ENCODE peak calls at places on chromosomes 13 and 19, in eight cellular contexts. K, L, J, C, A, N, Y and F are unnamed samples. For H3K4me1, the result is how much of the 10 kb centered on the place peaks cover.

GRCh38 chr19:18464646-18465045 is 26.7 kb upstream of the ISYNA1 start:
- DNase-seq in C (no peak), Y (no peak), L (peak), K (no peak), J (peak), N (no peak), A (no peak), F (peak)

GRCh38 chr13:40780822-40781401 is 8.5 kb upstream of the SLC25A15 start:
- DNase-seq in C (no peak), L (peak), J (peak), K (peak), Y (peak), A (peak), N (no peak), F (no peak)

GRCh38 chr19:51029718-51030117 is 3.3 kb upstream of the KLK11 start:
- DNase-seq in K (no peak), L (peak), J (no peak), A (peak), Y (peak), C (no peak), N (no peak), F (no peak)

GRCh38 chr13:29483211-29483610 is 112.3 kb downstream of the SLC7A1 start:
- DNase-seq in N (no peak), Y (peak), L (no peak), C (no peak), J (no peak), K (no peak), A (no peak), F (no peak)

GRCh38 chr13:27122036-27122435 is 49.6 kb downstream of the USP12 start:
- DNase-seq in A (no peak), C (no peak), Y (no peak), J (no peak), K (no peak), N (no peak), L (no peak), F (no peak)

GRCh38 chr13:28100149-28101121 is at the start of gene FLT3:
- DNase-seq in Y (peak), L (peak), C (peak), K (peak), N (no peak), J (no peak), A (peak), F (peak)

GRCh38 chr13:23858586-23858985 is 30.6 kb downstream of the MIPEP start:
- DNase-seq in A (no peak), N (no peak), K (no peak), J (no peak), L (no peak), Y (no peak), C (no peak), F (peak)

GRCh38 chr19:30450101-30450500 is 77.9 kb downstream of the ZNF536 start:
- DNase-seq in A (no peak), J (no peak), L (no peak), Y (peak), C (no peak), K (no peak), N (no peak), F (no peak)

GRCh38 chr19:17777840-17778620 is 16.9 kb upstream of the B3GNT3 start:
- DNase-seq in J (peak), Y (peak), C (peak), K (peak), L (peak), A (peak), N (no peak), F (peak)

GRCh38 chr19:41452584-41453275 is 9.8 kb downstream of the ERICH4 start:
- DNase-seq in J (no peak), C (no peak), A (no peak), N (no peak), Y (no peak), L (no peak), K (no peak), F (no peak)

GRCh38 chr13:101258071-101258470 is 158.2 kb downstream of the NALCN start:
- DNase-seq in N (peak), C (no peak), L (peak), Y (no peak), J (peak), A (no peak), K (peak), F (peak)

GRCh38 chr19:3852614-3853254 is 16.1 kb downstream of the ZFR2 start:
- DNase-seq in Y (no peak), K (peak), A (peak), N (no peak), C (peak), J (peak), L (peak), F (peak)

GRCh38 chr13:50549221-50549942 is 294.1 kb downstream of the DLEU7 start:
- DNase-seq in K (no peak), Y (no peak), A (no peak), L (no peak), C (no peak), N (no peak), J (no peak), F (no peak)

GRCh38 chr19:50204811-50205675 is 1.6 kb downstream of the MYH14 start:
- DNase-seq in L (no peak), K (peak), C (peak), J (peak), Y (peak), A (peak), N (no peak), F (no peak)

GRCh38 chr19:31127132-31127967 is 221.9 kb downstream of the TSHZ3 start:
- DNase-seq in N (no peak), A (no peak), C (no peak), K (no peak), J (no peak), L (peak), Y (no peak), F (no peak)

GRCh38 chr13:113561417-113562084 is 23.0 kb upstream of the TFDP1 start:
- DNase-seq in L (no peak), N (no peak), A (no peak), C (peak), J (no peak), Y (no peak), K (no peak), F (no peak)

GRCh38 chr19:42292042-42292960 is 9.6 kb upstream of the PRR19 start:
- DNase-seq in K (no peak), A (no peak), C (no peak), N (no peak), J (no peak), L (no peak), Y (no peak), F (no peak)

GRCh38 chr19:41882568-41883462 is at the start of gene ARHGEF1:
- DNase-seq in K (no peak), A (peak), J (no peak), C (peak), L (no peak), Y (peak), N (no peak), F (peak)

GRCh38 chr13:112891477-112892401 is 77.3 kb upstream of the MCF2L start:
- DNase-seq in C (peak), N (no peak), J (no peak), K (no peak), A (no peak), Y (no peak), L (no peak), F (no peak)

GRCh38 chr13:88456155-88456554 is 785.0 kb downstream of the SLITRK5 start:
- DNase-seq in A (no peak), K (no peak), L (no peak), N (no peak), J (no peak), Y (no peak), C (no peak), F (no peak)

GRCh38 chr13:27170221-27170520 is 1.4 kb downstream of the USP12 start:
- DNase-seq in K (no peak), J (no peak), N (no peak), L (no peak), C (no peak), A (no peak), Y (no peak), F (no peak)

GRCh38 chr13:99159331-99160061 is 41.2 kb upstream of the UBAC2 start:
- DNase-seq in J (no peak), A (no peak), Y (no peak), N (no peak), C (no peak), K (no peak), L (no peak), F (no peak)

GRCh38 chr19:3471954-3472655 is 8.2 kb downstream of the SMIM24 start:
- DNase-seq in J (no peak), N (no peak), Y (peak), K (no peak), C (peak), L (no peak), A (peak), F (peak)

GRCh38 chr19:33387351-33388230 is 14.1 kb downstream of the CEBPG start:
- DNase-seq in A (no peak), K (no peak), L (no peak), N (no peak), Y (no peak), J (no peak), C (no peak), F (no peak)

GRCh38 chr13:25806304-25806974 is 245.4 kb downstream of the SHISA2 start:
- DNase-seq in Y (no peak), K (no peak), A (no peak), C (no peak), L (no peak), N (peak), J (no peak), F (no peak)

GRCh38 chr13:21583496-21583895 is 20.5 kb downstream of the MICU2 start:
- DNase-seq in L (no peak), K (no peak), J (peak), C (no peak), N (no peak), Y (no peak), A (no peak), F (peak)

GRCh38 chr13:28716511-28716910 is 2.3 kb downstream of the SLC46A3 start:
- DNase-seq in Y (no peak), K (peak), L (peak), A (no peak), J (no peak), C (no peak), N (no peak), F (peak)

GRCh38 chr19:2331601-2332246 is 3.2 kb downstream of the SPPL2B start:
- DNase-seq in J (no peak), C (no peak), N (no peak), A (no peak), Y (no peak), L (no peak), K (no peak), F (no peak)
- TF ChIP-seq MAX in J (peak), C (no peak), N (no peak), A (no peak), Y (no peak), L (no peak), K (no peak), F (no peak)

GRCh38 chr13:36512771-36513170 is 80.5 kb downstream of the CCNA1 start:
- DNase-seq in K (no peak), J (no peak), C (no peak), N (no peak), L (no peak), A (no peak), Y (no peak), F (no peak)
- H3K4me1 ChIP-seq in K (under half), J (under half), C (under half), N (under half), L (under half), A (under half), Y (under half), F (under half)

DNA sequence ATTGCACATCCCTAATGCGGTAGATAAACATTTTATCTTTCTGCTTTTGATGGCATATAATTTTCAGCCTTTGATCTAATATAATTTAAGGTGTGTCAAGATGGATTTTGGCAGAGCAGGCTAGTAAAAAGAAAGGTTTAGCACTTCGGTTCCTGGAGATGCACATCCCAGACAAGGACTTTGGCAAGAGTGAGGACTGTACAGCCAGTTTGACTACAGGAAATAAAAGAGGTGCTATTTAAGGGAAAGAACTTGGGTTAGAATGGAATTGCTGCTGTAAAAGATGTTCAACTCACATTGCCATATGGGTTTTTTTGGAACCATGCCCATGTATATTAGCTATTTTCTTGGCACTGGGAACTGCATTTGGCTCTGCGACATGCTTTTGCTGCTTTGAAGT is 932.2 kb downstream of the EFNB2 start:
- DNase-seq in L (no peak), K (no peak), N (no peak), Y (peak), J (no peak), C (no peak), A (no peak), F (no peak)
- TF ChIP-seq MAX in L (no peak), K (no peak), N (no peak), Y (no peak), J (no peak), C (no peak), A (no peak), F (no peak)

GRCh38 chr19:10685210-10685609 is 16.0 kb upstream of the QTRT1 start:
- DNase-seq in C (no peak), J (no peak), Y (no peak), A (no peak), L (no peak), N (no peak), K (no peak), F (no peak)
- H3K4me1 ChIP-seq in C (under half), J (under half), Y (under half), A (under half), L (under half), N (under half), K (under half), F (under half)

GRCh38 chr19:804419-805160 is 7.3 kb downstream of the PTBP1 start:
- DNase-seq in C (no peak), Y (no peak), L (no peak), A (no peak), N (no peak), K (no peak), J (no peak), F (no peak)
- TF ChIP-seq MAX in C (no peak), Y (no peak), L (no peak), A (no peak), N (no peak), K (no peak), J (no peak), F (no peak)

DNA sequence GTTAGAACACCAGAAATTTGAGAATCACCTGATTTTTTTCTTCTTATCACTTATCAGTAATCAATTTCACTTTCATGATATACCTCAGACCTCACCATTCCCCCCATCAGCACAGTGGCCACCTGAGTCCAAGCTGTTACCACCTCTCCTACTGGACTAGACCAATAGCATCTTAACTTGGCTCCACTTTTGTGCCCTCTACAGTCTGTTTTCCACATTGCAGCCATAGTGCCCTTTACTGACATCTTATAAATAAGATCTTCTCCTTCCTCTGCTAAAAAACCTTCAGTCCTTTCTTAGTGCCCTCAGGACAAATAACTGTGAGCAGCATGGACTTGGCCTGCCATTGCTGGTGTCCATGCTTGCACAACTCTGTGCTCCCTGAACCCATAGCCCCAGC is 380.7 kb downstream of the LMO7 start:
- DNase-seq in N (no peak), Y (peak), J (peak), C (peak), A (peak), L (peak), K (peak), F (peak)
- H3K4me1 ChIP-seq in N (under half), Y (under half), J (under half), C (under half), A (under half), L (under half), K (under half), F (under half)